ENCODE peak calls at places on chromosomes 1 and 21, in four cellular contexts. Y is mesenchymal stem cell, C is IMR-90, W is mesendoderm. E is an unnamed sample.

GRCh38 chr1:245771521-245772281 is 616.9 kb downstream of the KIF26B start:
- DNase-seq in Y (peak; percentile 74), C (peak; percentile 91), W (no peak), E (no peak)

GRCh38 chr21:34986561-34987533 is 62.3 kb downstream of the RUNX1 start:
- DNase-seq in Y (peak; percentile 95), C (peak; percentile 81), W (peak; percentile 53), E (peak; percentile 27)

GRCh38 chr1:151680391-151680790 is 36.2 kb downstream of the CELF3 start:
- DNase-seq in Y (no peak), C (peak; percentile 24), W (no peak), E (no peak)

GRCh38 chr21:42093991-42094417 is 22.9 kb downstream of the UMODL1 start:
- DNase-seq in Y (peak; percentile 96), C (peak; percentile 93), W (no peak), E (no peak)

GRCh38 chr1:241902376-241903067 is 54.5 kb downstream of the EXO1 start:
- DNase-seq in Y (peak; percentile 36), C (peak; percentile 39), W (peak; percentile 36), E (no peak)

GRCh38 chr1:111399792-111400610 is 27.5 kb downstream of the OVGP1 start:
- DNase-seq in Y (peak; percentile 52), C (peak; percentile 55), W (peak; percentile 58), E (peak; percentile 41)

GRCh38 chr1:5891736-5892135 is 100.5 kb downstream of the NPHP4 start:
- DNase-seq in Y (no peak), C (peak; percentile 25), W (no peak), E (no peak)

GRCh38 chr1:222310830-222311229 is 237.1 kb downstream of the HHIPL2 start:
- DNase-seq in Y (peak; percentile 25), C (no peak), W (no peak), E (no peak)

GRCh38 chr1:85865183-85865582 is 156.9 kb upstream of the ZNHIT6 start:
- DNase-seq in Y (peak; percentile 14), C (peak; percentile 12), W (no peak), E (no peak)

GRCh38 chr1:94690033-94690712 is 130.0 kb upstream of the SLC44A3 start:
- DNase-seq in Y (no peak), C (peak; percentile 72), W (no peak), E (no peak)

DNA sequence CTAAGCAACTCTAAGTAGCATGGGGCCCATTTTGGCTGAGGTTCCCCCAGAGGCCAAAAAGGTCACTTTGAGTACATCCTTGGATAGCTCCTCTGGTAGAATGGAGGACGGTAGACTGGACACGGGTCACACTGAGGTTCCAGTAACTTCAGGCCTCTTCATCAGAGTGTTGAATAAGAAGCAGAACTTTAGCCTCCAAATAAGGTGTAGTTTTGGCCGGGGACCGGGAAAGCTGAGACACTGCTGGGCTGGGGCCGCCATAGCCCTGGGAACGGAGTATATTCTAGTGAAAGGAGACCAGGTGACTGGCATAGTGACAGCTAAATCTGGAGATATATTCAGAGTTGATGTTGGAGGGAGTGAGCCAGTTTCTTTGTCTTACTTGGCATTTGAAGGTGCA is 84.0 kb downstream of the EVA1C start:
- DNase-seq in Y (no peak), C (no peak), W (no peak), E (no peak)
- H3K23ac ChIP-seq in Y (no peak overlapping the region), C (no peak overlapping the region), W (no peak overlapping the region), E (no peak overlapping the region)

GRCh38 chr21:36596174-36596573 is 102.7 kb upstream of the SIM2 start:
- DNase-seq in Y (no peak), C (no peak), W (no peak), E (no peak)
- H3K4ac ChIP-seq in Y (no peak overlapping the region), C (no peak overlapping the region), W (no peak overlapping the region), E (no peak overlapping the region)

DNA sequence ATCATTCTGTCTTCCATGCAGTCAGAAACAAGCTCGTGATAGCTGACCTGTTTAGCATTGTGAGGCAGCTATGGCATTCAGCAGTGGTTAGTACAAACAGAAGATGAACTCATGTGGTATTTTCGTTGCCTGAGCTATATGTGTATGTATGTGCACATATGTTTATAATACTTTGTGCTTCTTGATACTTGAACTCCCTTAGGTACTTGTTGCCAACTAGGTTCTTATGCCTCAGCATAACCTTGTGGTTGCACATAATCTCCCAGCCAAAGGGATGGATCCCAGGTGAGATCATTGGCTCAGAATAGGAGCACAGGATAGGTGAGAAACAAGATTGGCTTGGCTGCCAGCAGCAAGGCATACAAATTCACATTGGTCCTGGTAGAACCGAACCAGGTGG is 86.1 kb downstream of the VPS26C start:
- DNase-seq in Y (no peak), C (peak; percentile 47), W (no peak), E (no peak)
- H3K36me3 ChIP-seq in Y (peaks cover 81% of the 10 kb centered on the region), C (peaks cover 45% of the 10 kb centered on the region), W (peaks cover 2% of the 10 kb centered on the region), E (peaks cover 19% of the 10 kb centered on the region)

GRCh38 chr1:12717301-12717838 is 1.5 kb downstream of the AADACL3 start:
- DNase-seq in Y (no peak), C (no peak), W (no peak), E (no peak)
- H3K23ac ChIP-seq in Y (no peak overlapping the region), C (no peak overlapping the region), W (no peak overlapping the region), E (no peak overlapping the region)

GRCh38 chr1:23578997-23579363 is 19.7 kb upstream of the ID3 start:
- DNase-seq in Y (no peak), C (no peak), W (no peak), E (no peak)

GRCh38 chr1:23578311-23578996 is 19.2 kb upstream of the ID3 start:
- DNase-seq in Y (peak; percentile 66), C (peak; percentile 72), W (no peak), E (no peak)

GRCh38 chr1:23576338-23577055 is 17.2 kb upstream of the ID3 start:
- DNase-seq in Y (peak; percentile 30), C (no peak), W (no peak), E (no peak)

GRCh38 chr1:23575226-23575810 is 16.0 kb upstream of the ID3 start:
- DNase-seq in Y (no peak), C (no peak), W (no peak), E (no peak)

GRCh38 chr1:23577056-23577985 is 18.0 kb upstream of the ID3 start:
- DNase-seq in Y (peak; percentile 97), C (peak; percentile 95), W (no peak), E (no peak)
- H3K4ac ChIP-seq in Y (peak overlapping the region; percentile 90), C (peak overlapping the region; percentile 99), W (no peak overlapping the region), E (no peak overlapping the region)

DNA sequence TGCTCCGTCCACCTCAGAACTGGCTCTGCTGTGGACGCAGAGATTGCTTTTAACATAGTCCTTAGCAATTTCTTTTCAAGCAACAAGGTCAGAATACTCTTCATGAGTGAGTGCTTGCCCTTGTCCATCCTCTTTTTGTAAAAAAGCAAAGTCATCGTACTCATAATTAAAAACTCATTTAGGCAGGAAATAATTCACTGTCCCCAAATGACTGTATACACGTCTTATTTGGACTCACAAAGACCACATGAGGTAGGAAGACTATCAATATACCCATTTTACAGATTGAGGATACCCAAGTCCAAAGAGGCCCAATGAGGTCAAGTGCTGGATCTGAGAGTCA is 13.2 kb downstream of the ITPKB start:
- DNase-seq in Y (no peak), C (no peak), W (no peak), E (no peak)
- H3K36me3 ChIP-seq in Y (peaks cover 20% of the 10 kb centered on the region), C (peaks cover 1% of the 10 kb centered on the region), W (no peaks in the 10 kb centered on the region), E (peaks cover 5% of the 10 kb centered on the region)

DNA sequence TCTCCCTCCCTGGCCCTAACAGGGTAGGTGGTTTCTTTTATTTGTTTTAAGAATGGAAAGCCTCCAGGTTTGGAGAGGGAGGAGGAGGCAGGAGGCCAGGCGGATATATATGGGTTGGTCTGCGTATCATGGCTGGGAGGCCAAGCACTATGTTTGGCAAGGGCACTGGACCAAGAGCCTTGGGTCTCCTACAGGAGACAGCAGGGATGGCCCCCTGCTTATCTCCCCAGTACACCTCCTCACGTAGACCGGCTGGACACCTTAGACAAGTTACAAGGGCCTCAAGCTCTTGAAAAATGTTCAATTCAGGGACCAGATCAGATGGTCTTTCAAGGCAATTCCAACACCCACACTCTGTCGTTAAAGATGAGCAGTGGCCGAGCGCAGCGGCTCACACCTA is 10.9 kb downstream of the SLC41A1 start:
- DNase-seq in Y (no peak), C (no peak), W (no peak), E (no peak)
- H3K23ac ChIP-seq in Y (no peak overlapping the region), C (no peak overlapping the region), W (no peak overlapping the region), E (no peak overlapping the region)